ENCODE peak calls at places on chromosomes 2 and 18, in five cellular contexts. S is K562, Y is HepG2, N is SK-N-SH, K is GM12878. Q is an unnamed sample.
A peak's percentile ranks its signal among the peaks of the same experiment; 100 is the strongest.

GRCh38 chr18:31244737-31245432 is 73.1 kb upstream of the DSG1 start:
- DNase-seq in S (no peak), Y (peak; percentile 74), N (no peak), K (no peak), Q (no peak)

GRCh38 chr18:57890266-57890665 is 87.2 kb upstream of the ATP8B1 start:
- DNase-seq in Y (no peak), K (no peak), N (no peak), S (no peak), Q (no peak)

GRCh38 chr2:20015482-20016083 is 3.1 kb upstream of the MATN3 start:
- DNase-seq in N (peak; percentile 80), S (peak; percentile 43), Y (peak; percentile 75), K (peak; percentile 7), Q (peak; percentile 26)

GRCh38 chr18:23935804-23936203 is 78.8 kb upstream of the TTC39C start:
- DNase-seq in N (no peak), S (no peak), K (no peak), Y (no peak), Q (no peak)

GRCh38 chr2:166211079-166211478 is 83.3 kb upstream of the SCN1A start:
- DNase-seq in S (no peak), K (no peak), N (no peak), Y (no peak), Q (no peak)

GRCh38 chr18:36602071-36602470 is 226.7 kb downstream of the TPGS2 start:
- DNase-seq in Y (no peak), K (no peak), N (no peak), S (no peak), Q (no peak)

GRCh38 chr18:25724121-25724520 is 366.3 kb downstream of the SS18 start:
- DNase-seq in K (no peak), Y (no peak), N (no peak), S (no peak), Q (no peak)

GRCh38 chr2:164917296-164917903 is 37.9 kb downstream of the SLC38A11 start:
- DNase-seq in N (peak; percentile 15), K (no peak), S (no peak), Y (peak; percentile 74), Q (peak; percentile 40)

GRCh38 chr2:45984896-45985488 is 312.2 kb upstream of the EPAS1 start:
- DNase-seq in K (no peak), S (no peak), Y (no peak), N (no peak), Q (no peak)

GRCh38 chr2:234818937-234819336 is 132.9 kb upstream of the SH3BP4 start:
- DNase-seq in N (no peak), Y (peak; percentile 40), S (no peak), K (no peak), Q (no peak)

GRCh38 chr2:86221066-86221684 is 21.9 kb downstream of the MRPL35 start:
- DNase-seq in N (peak; percentile 71), Y (peak; percentile 62), S (peak; percentile 74), K (no peak), Q (peak; percentile 27)

GRCh38 chr2:215874418-215874817 is 138.9 kb downstream of the MREG start:
- DNase-seq in Y (no peak), S (no peak), N (no peak), K (no peak), Q (no peak)

GRCh38 chr18:10010611-10011015 is 96.8 kb downstream of the VAPA start:
- DNase-seq in K (no peak), S (no peak), N (no peak), Y (no peak), Q (no peak)

GRCh38 chr2:99420751-99421299 is 69.0 kb downstream of the REV1 start:
- DNase-seq in S (no peak), N (no peak), Y (no peak), K (no peak), Q (no peak)

GRCh38 chr18:8870528-8870927 is 165.2 kb downstream of the MTCL1 start:
- DNase-seq in Y (no peak), K (no peak), S (no peak), N (no peak), Q (no peak)

GRCh38 chr18:14907420-14907819 is 159.4 kb downstream of the ANKRD30B start:
- DNase-seq in Y (no peak), N (no peak), S (no peak), K (no peak), Q (no peak)

GRCh38 chr2:71630110-71630967 is 177.0 kb downstream of the DYSF start:
- DNase-seq in K (no peak), N (no peak), Y (no peak), S (no peak), Q (no peak)

GRCh38 chr2:174692256-174692830 is 71.9 kb downstream of the CHRNA1 start:
- DNase-seq in K (no peak), S (no peak), Y (no peak), N (no peak), Q (no peak)

GRCh38 chr2:42463570-42463969 is 30.2 kb downstream of the KCNG3 start:
- DNase-seq in S (no peak), N (no peak), Y (no peak), K (no peak), Q (no peak)

GRCh38 chr18:23573948-23574431 is 12.3 kb downstream of the NPC1 start:
- DNase-seq in N (no peak), Y (no peak), S (peak; percentile 23), K (no peak), Q (no peak)

GRCh38 chr2:23698733-23699391 is 228.1 kb downstream of the ATAD2B start:
- DNase-seq in Y (no peak), S (no peak), N (peak; percentile 83), K (no peak), Q (no peak)

GRCh38 chr18:10033038-10033437 is 119.2 kb downstream of the VAPA start:
- DNase-seq in Y (no peak), K (no peak), N (no peak), S (no peak), Q (no peak)

GRCh38 chr2:144567745-144568144 is 47.8 kb upstream of the ZEB2 start:
- DNase-seq in S (no peak), Y (no peak), N (no peak), K (no peak), Q (no peak)

GRCh38 chr2:159571540-159572260 is 44.6 kb downstream of the BAZ2B start:
- DNase-seq in K (no peak), Y (no peak), S (no peak), N (no peak), Q (no peak)
- H3K27me3 ChIP-seq in K (no peaks in the 10 kb centered on the region), Y (no peaks in the 10 kb centered on the region), S (no peaks in the 10 kb centered on the region), N (no peaks in the 10 kb centered on the region), Q (no peaks in the 10 kb centered on the region)

GRCh38 chr18:80046431-80046830 is 12.2 kb downstream of the RBFA start:
- DNase-seq in N (no peak), K (no peak), Y (no peak), S (no peak), Q (no peak)
- H3K9ac ChIP-seq in N (no peak overlapping the region), K (no peak overlapping the region), Y (no peak overlapping the region), S (no peak overlapping the region), Q (no peak overlapping the region)

DNA sequence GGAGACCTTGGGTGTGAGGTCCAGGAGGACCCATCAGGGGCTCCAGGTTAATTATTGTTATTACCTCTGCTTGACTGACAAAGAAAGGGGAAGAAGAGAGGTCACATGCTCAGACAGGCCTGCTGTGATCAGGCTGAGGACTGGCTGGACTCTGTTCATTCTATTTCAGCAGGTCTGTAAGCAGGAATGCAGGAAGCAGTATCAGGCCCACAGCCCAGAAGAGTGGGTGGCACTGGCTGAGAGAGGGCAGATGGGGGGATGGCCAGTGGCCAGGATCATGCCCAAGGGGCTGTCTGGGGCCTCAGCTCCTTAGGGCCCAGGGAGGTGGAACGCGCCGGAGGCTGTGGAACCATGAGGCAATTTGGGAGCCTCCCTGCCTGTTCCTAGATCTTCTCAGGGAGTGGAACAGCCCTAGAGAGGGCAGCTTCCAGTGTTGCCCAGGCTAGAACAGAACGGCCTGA is 43.7 kb upstream of the ZBTB7C start:
- DNase-seq in Y (peak; percentile 85), S (no peak), K (no peak), N (no peak), Q (no peak)
- TF ChIP-seq ZBTB33 in Y (no peak), S (no peak), K (no peak), N (no peak), Q (no peak)

GRCh38 chr18:59730896-59731295 is 33.7 kb upstream of the CCBE1 start:
- DNase-seq in S (no peak), N (no peak), K (no peak), Y (no peak), Q (no peak)

GRCh38 chr18:59737776-59738295 is 40.6 kb upstream of the CCBE1 start:
- DNase-seq in S (no peak), N (no peak), Y (no peak), K (no peak), Q (no peak)

GRCh38 chr18:59736061-59736460 is 38.8 kb upstream of the CCBE1 start:
- DNase-seq in Y (no peak), K (no peak), N (no peak), S (no peak), Q (no peak)

GRCh38 chr18:59733411-59733810 is 36.2 kb upstream of the CCBE1 start:
- DNase-seq in Y (no peak), S (no peak), N (no peak), K (no peak), Q (no peak)

GRCh38 chr18:59735269-59735860 is 38.1 kb upstream of the CCBE1 start:
- DNase-seq in N (peak; percentile 45), K (no peak), S (no peak), Y (no peak), Q (no peak)
- H3K27me3 ChIP-seq in N (no peaks in the 10 kb centered on the region), K (no peaks in the 10 kb centered on the region), S (no peaks in the 10 kb centered on the region), Y (peaks cover 1% of the 10 kb centered on the region), Q (no peaks in the 10 kb centered on the region)

GRCh38 chr18:55398858-55399257 is 189.1 kb downstream of the TCF4 start:
- DNase-seq in Y (no peak), K (no peak), N (no peak), S (no peak), Q (no peak)
- H3K9ac ChIP-seq in Y (no peak overlapping the region), K (no peak overlapping the region), N (no peak overlapping the region), S (no peak overlapping the region), Q (no peak overlapping the region)

Q was measured in HCT116.